ENCODE peak calls at places on chromosomes 11 and 22, in five cellular contexts. K, P, M, V and X are unnamed samples.

GRCh38 chr11:85756401-85757200 is 54.3 kb downstream of the SYTL2 start:
- DNase-seq in K (no peak), P (no peak), M (no peak), V (no peak), X (no peak)

GRCh38 chr22:30947821-30948454 is 20.6 kb downstream of the MORC2 start:
- DNase-seq in K (no peak), P (peak; percentile 64), M (no peak), V (no peak), X (no peak)

GRCh38 chr22:35568751-35569725 is 28.4 kb downstream of the RASD2 start:
- DNase-seq in K (no peak), P (peak; percentile 70), M (no peak), V (no peak), X (no peak)

GRCh38 chr11:5992604-5993251 is 5.9 kb upstream of the OR52L1 start:
- DNase-seq in K (no peak), P (peak; percentile 18), M (no peak), V (no peak), X (no peak)

GRCh38 chr22:30227438-30228228 is 18.9 kb downstream of the LIF start:
- DNase-seq in K (no peak), P (no peak), M (no peak), V (no peak), X (no peak)

GRCh38 chr22:46881373-46882118 is 119.1 kb downstream of the TBC1D22A start:
- DNase-seq in K (peak; percentile 59), P (peak; percentile 37), M (no peak), V (no peak), X (no peak)

GRCh38 chr11:64613648-64614047 is 22.6 kb downstream of the SLC22A12 start:
- DNase-seq in K (no peak), P (no peak), M (no peak), V (no peak), X (no peak)

GRCh38 chr11:70757241-70757640 is 358.9 kb downstream of the CTTN start:
- DNase-seq in K (no peak), P (no peak), M (no peak), V (no peak), X (peak; percentile 61)

GRCh38 chr22:31929126-31929928 is 15.0 kb upstream of the YWHAH start:
- DNase-seq in K (peak; percentile 51), P (no peak), M (no peak), V (no peak), X (peak; percentile 36)

GRCh38 chr11:28346209-28346608 is 238.0 kb downstream of the METTL15 start:
- DNase-seq in K (no peak), P (peak; percentile 45), M (no peak), V (no peak), X (no peak)

GRCh38 chr11:34680918-34681554 is 60.1 kb downstream of the EHF start:
- DNase-seq in K (no peak), P (peak; percentile 90), M (no peak), V (no peak), X (no peak)

GRCh38 chr11:34034053-34034452 is 17.5 kb upstream of the CAPRIN1 start:
- DNase-seq in K (no peak), P (peak; percentile 35), M (no peak), V (no peak), X (no peak)

DNA sequence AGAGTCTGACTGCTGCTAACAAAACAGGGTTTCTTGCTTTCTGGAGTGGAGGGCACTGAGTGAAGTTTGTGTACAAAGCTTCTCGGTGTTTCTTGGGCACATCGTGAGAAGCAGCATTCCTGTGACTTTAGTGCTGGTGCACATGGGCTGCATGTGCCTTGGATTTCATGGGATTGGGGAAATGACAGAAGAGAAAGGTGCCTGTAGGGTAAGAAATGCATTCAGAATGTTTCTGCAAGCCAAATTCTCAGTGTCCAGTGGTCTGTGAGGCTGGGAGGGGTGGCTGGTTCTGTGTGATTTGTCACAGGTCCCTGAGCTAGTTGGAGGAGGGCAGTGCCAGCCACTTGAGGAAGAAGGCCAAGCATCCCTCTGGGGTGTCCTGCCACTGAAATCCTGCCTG is 404.2 kb upstream of the NARS2 start:
- DNase-seq in K (no peak), P (no peak), M (no peak), V (no peak), X (no peak)
- H3K27me3 ChIP-seq in K (peaks cover 5% of the 10 kb centered on the region), P (no peaks in the 10 kb centered on the region), M (no peaks in the 10 kb centered on the region), V (no peaks in the 10 kb centered on the region), X (no peaks in the 10 kb centered on the region)

GRCh38 chr22:27207907-27208306 is 550.5 kb downstream of the MIAT start:
- DNase-seq in K (no peak), P (peak; percentile 43), M (peak; percentile 43), V (no peak), X (no peak)

GRCh38 chr22:27204280-27204679 is 546.9 kb downstream of the MIAT start:
- DNase-seq in K (no peak), P (no peak), M (no peak), V (no peak), X (no peak)

GRCh38 chr22:27204817-27205216 is 547.4 kb downstream of the MIAT start:
- DNase-seq in K (no peak), P (no peak), M (no peak), V (no peak), X (no peak)

GRCh38 chr22:27206001-27206746 is 548.8 kb downstream of the MIAT start:
- DNase-seq in K (no peak), P (peak; percentile 55), M (no peak), V (no peak), X (no peak)

DNA sequence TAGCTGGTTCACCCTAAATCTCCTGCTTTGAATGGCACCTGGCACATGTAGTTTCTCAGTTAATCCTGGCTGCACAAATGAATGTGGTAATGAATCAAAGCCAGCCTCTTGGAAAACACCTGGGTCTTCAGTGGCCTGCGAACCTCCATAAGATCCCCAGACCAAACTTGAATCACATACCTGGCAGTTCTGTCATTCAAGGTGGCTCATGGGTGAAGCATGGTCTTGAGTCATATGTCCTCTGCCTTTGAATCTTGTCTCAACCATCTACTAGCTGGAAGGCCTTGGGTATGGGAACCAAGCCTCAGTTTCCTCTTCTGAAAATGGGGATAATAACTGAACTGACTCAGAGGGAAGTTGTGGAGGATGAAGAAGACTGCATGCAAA is 549.4 kb downstream of the MIAT start:
- DNase-seq in K (no peak), P (peak; percentile 68), M (no peak), V (no peak), X (no peak)
- H3K27me3 ChIP-seq in K (peaks cover 95% of the 10 kb centered on the region), P (no peaks in the 10 kb centered on the region), M (peaks cover 57% of the 10 kb centered on the region), V (peaks cover 4% of the 10 kb centered on the region), X (no peaks in the 10 kb centered on the region)

GRCh38 chr11:128884703-128885338 is 6.3 kb upstream of the KCNJ5 start:
- DNase-seq in K (no peak), P (peak; percentile 60), M (no peak), V (peak; percentile 44), X (no peak)
- H3K27me3 ChIP-seq in K (peaks cover 25% of the 10 kb centered on the region), P (no peaks in the 10 kb centered on the region), M (peaks cover 37% of the 10 kb centered on the region), V (peaks cover 3% of the 10 kb centered on the region), X (peaks cover 81% of the 10 kb centered on the region)

GRCh38 chr11:8732748-8733241 is 50.2 kb downstream of the RPL27A start:
- DNase-seq in K (peak; percentile 76), P (peak; percentile 66), M (peak; percentile 82), V (peak; percentile 40), X (peak; percentile 87)
- H3K27me3 ChIP-seq in K (no peaks in the 10 kb centered on the region), P (no peaks in the 10 kb centered on the region), M (no peaks in the 10 kb centered on the region), V (no peaks in the 10 kb centered on the region), X (no peaks in the 10 kb centered on the region)

GRCh38 chr22:23065069-23065451 is 5.3 kb upstream of the GNAZ start:
- DNase-seq in K (no peak), P (no peak), M (no peak), V (no peak), X (peak; percentile 43)
- H3K27me3 ChIP-seq in K (no peaks in the 10 kb centered on the region), P (no peaks in the 10 kb centered on the region), M (no peaks in the 10 kb centered on the region), V (no peaks in the 10 kb centered on the region), X (no peaks in the 10 kb centered on the region)

GRCh38 chr11:121349790-121350189 is 57.2 kb downstream of the SC5D start:
- DNase-seq in K (no peak), P (no peak), M (no peak), V (no peak), X (no peak)
- H3K27me3 ChIP-seq in K (peaks cover 11% of the 10 kb centered on the region), P (peaks cover 2% of the 10 kb centered on the region), M (peaks cover 9% of the 10 kb centered on the region), V (no peaks in the 10 kb centered on the region), X (no peaks in the 10 kb centered on the region)

DNA sequence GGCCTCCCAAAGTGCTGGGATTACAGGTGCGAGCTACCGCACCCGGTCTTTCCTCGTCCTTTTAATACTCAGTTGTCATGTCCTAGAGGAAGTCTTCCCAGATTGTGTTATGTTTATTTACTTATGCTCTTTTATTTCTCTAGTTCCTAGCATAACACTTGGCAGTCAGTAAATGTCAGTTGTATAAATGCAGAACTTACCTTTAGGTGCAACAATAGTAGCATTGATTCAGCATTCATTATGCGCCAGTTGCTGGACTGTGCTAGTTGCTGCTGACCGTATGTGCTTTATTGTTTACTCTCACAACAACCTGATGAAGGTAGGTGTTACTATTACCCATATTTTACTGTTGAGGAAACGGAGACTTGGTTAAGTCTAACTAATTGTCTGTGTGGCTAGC is 20.8 kb downstream of the QSER1 start:
- DNase-seq in K (no peak), P (no peak), M (no peak), V (no peak), X (no peak)
- H3K27me3 ChIP-seq in K (no peaks in the 10 kb centered on the region), P (no peaks in the 10 kb centered on the region), M (no peaks in the 10 kb centered on the region), V (no peaks in the 10 kb centered on the region), X (no peaks in the 10 kb centered on the region)

GRCh38 chr11:44517541-44517940 is 47.9 kb upstream of the CD82 start:
- DNase-seq in K (no peak), P (no peak), M (no peak), V (no peak), X (peak; percentile 23)
- H3K27me3 ChIP-seq in K (peaks cover 4% of the 10 kb centered on the region), P (peaks cover 2% of the 10 kb centered on the region), M (peaks cover 7% of the 10 kb centered on the region), V (no peaks in the 10 kb centered on the region), X (peaks cover 9% of the 10 kb centered on the region)

GRCh38 chr22:42280836-42281235 is 10.4 kb upstream of the TCF20 start:
- DNase-seq in K (peak; percentile 7), P (no peak), M (no peak), V (no peak), X (peak; percentile 51)
- H3K27me3 ChIP-seq in K (peaks cover 68% of the 10 kb centered on the region), P (peaks cover 10% of the 10 kb centered on the region), M (peaks cover 65% of the 10 kb centered on the region), V (no peaks in the 10 kb centered on the region), X (peaks cover 44% of the 10 kb centered on the region)